ENCODE peak calls at places on chromosomes 1 and 21, in four cellular contexts. I is right atrium auricular region, W is neural progenitor cell, B is GM23338. P is an unnamed sample. For H3K27me3 and H3K4me1, the result is how much of the 10 kb centered on the place peaks cover.

GRCh38 chr1:53068314-53069084 is 6.5 kb downstream of the PODN start:
- DNase-seq in I (peak), B (no peak), W (no peak), P (no peak)

GRCh38 chr1:93079685-93080141 is 630 bp downstream of the MTF2 start:
- DNase-seq in I (no peak), W (peak), B (peak), P (peak)

GRCh38 chr1:111802984-111803383 is 47.3 kb downstream of the DDX20 start:
- DNase-seq in I (no peak), W (no peak), B (no peak), P (no peak)

GRCh38 chr1:67031121-67031520 is 22.8 kb downstream of the SLC35D1 start:
- DNase-seq in I (no peak), B (no peak), W (peak), P (peak)

GRCh38 chr1:198232940-198233675 is 76.3 kb downstream of the NEK7 start:
- DNase-seq in W (no peak), B (no peak), I (no peak), P (no peak)

GRCh38 chr1:165853528-165854075 is 26.2 kb downstream of the UCK2 start:
- DNase-seq in B (no peak), I (no peak), W (no peak), P (no peak)

GRCh38 chr1:27719286-27720251 is 6.2 kb upstream of the FAM76A start:
- DNase-seq in I (no peak), B (peak), W (no peak), P (no peak)

GRCh38 chr1:201649776-201650607 is 111.1 kb downstream of the NAV1 start:
- DNase-seq in W (peak), I (peak), B (peak), P (peak)

GRCh38 chr1:204828352-204828850 is 42.3 kb upstream of the NFASC start:
- DNase-seq in I (no peak), B (peak), W (peak), P (peak)

GRCh38 chr1:5916572-5917280 is 75.5 kb downstream of the NPHP4 start:
- DNase-seq in W (no peak), B (no peak), I (no peak), P (no peak)

GRCh38 chr1:218665216-218665615 is 320.1 kb downstream of the TGFB2 start:
- DNase-seq in W (no peak), B (no peak), I (peak), P (no peak)

GRCh38 chr1:30684881-30685795 is 38.2 kb downstream of the MATN1 start:
- DNase-seq in I (no peak), B (peak), W (peak), P (no peak)

GRCh38 chr1:165907256-165907857 is 79.9 kb downstream of the UCK2 start:
- DNase-seq in B (no peak), W (no peak), I (no peak), P (no peak)

GRCh38 chr1:36962991-36963390 is 71.3 kb downstream of the GRIK3 start:
- DNase-seq in B (no peak), I (no peak), W (no peak), P (no peak)

GRCh38 chr1:19678493-19678892 is 13.8 kb downstream of the HTR6 start:
- DNase-seq in B (no peak), I (no peak), W (no peak), P (no peak)

GRCh38 chr1:16163882-16164820 is 8.3 kb upstream of the EPHA2 start:
- DNase-seq in W (peak), I (no peak), B (no peak), P (no peak)

GRCh38 chr1:156876281-156876680 is 15.6 kb downstream of the NTRK1 start:
- DNase-seq in W (peak), I (no peak), B (peak), P (no peak)
- H3K27me3 ChIP-seq in W (half or more), I (under half), B (under half), P (under half)

GRCh38 chr1:85576256-85576641 is 4.3 kb upstream of the CCN1 start:
- DNase-seq in W (no peak), I (no peak), B (no peak), P (no peak)

GRCh38 chr1:85575363-85575995 is 5.1 kb upstream of the CCN1 start:
- DNase-seq in I (no peak), W (no peak), B (no peak), P (no peak)

GRCh38 chr1:85577421-85578320 is 2.9 kb upstream of the CCN1 start:
- DNase-seq in B (peak), I (no peak), W (peak), P (peak)

GRCh38 chr1:85578321-85579295 is 2.0 kb upstream of the CCN1 start:
- DNase-seq in W (peak), I (no peak), B (peak), P (no peak)

GRCh38 chr1:85576642-85577420 is 3.7 kb upstream of the CCN1 start:
- DNase-seq in I (peak), W (peak), B (peak), P (peak)
- TF ChIP-seq CTCF in I (peak), W (peak), B (peak), P (peak)

DNA sequence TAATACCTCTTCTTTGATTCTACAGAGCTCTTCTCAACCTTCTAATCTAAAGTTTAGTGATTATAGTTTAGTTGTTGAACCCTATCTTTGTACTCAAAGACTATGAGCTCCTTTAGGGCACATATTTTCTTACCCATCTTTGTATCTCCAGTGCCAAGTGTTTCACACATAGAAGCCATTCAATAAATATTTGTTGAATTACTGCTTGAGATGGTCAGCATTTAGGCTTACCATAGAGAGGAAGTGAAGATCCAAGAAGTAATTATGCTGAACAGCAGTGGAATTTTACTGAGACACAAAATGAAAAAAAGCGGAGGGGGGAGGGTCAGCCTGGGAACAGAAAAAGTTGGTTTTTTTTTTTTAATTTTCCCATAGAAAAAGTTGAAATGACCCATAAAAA is 21.9 kb downstream of the PIK3R3 start:
- DNase-seq in I (no peak), B (no peak), W (no peak), P (no peak)
- H3K4me1 ChIP-seq in I (under half), B (under half), W (under half), P (under half)

DNA sequence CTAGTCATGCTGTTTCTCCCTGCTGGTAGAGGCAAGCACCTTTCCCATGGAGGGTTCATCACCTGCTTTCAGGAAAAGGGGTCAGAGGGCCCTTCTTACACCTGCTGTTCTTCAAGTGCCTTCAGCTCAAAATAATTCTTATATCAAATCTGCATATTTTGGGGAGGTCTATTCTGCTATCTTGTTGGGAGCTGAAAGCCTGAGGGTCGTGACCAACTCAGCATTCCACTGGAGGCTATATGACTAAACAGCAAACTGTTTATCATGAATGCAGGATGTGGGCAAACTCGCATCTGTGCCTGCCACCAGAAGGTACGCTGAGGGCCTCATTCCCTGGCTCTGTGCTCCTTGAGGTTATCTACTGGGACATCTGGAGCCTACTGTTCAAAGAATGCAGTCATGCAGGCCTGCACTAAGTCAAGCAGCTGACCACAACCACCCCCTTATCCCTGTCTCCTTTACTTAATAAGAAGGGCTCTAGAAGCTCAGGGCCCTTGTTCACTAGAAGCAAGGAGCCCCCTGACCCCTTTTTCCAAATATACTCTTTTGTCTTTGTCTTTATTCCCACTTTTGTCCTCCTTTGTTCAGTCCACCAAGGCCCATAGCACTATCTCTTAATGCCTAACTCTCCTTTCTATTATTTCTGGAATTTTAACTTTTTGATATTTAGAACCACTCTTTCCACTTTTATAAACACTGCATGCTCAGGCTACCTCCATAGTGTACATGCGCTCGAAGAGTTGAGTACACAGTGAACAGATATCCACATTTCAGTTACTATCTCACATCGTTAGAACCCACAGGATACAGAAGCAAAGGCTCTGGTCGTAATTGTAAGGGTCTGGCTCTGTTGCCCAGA is 4.5 kb upstream of the TRIM17 start:
- DNase-seq in W (no peak), I (no peak), B (no peak), P (no peak)
- H3K27me3 ChIP-seq in W (half or more), I (under half), B (half or more), P (under half)

GRCh38 chr1:181127898-181128453 is 39.5 kb downstream of the IER5 start:
- DNase-seq in B (no peak), I (no peak), W (no peak), P (no peak)
- TF ChIP-seq CTCF in B (no peak), I (no peak), W (no peak), P (no peak)

GRCh38 chr21:44300262-44300959 is 558 bp downstream of the PFKL start:
- DNase-seq in B (peak), W (peak), I (peak), P (peak)

GRCh38 chr21:44304041-44304738 is 4.3 kb downstream of the PFKL start:
- DNase-seq in W (peak), I (no peak), B (no peak), P (no peak)

GRCh38 chr21:44303490-44303981 is 3.7 kb downstream of the PFKL start:
- DNase-seq in B (no peak), I (no peak), W (no peak), P (no peak)

GRCh38 chr21:44301093-44301492 is 1.2 kb downstream of the PFKL start:
- DNase-seq in B (no peak), I (no peak), W (no peak), P (no peak)

GRCh38 chr21:44301961-44302406 is 2.1 kb downstream of the PFKL start:
- DNase-seq in I (no peak), W (no peak), B (no peak), P (no peak)
- H3K4me1 ChIP-seq in I (half or more), W (under half), B (under half), P (under half)

GRCh38 chr1:228980232-228980969 is 245.1 kb downstream of the RHOU start:
- DNase-seq in I (no peak), B (no peak), W (no peak), P (no peak)
- H3K27me3 ChIP-seq in I (under half), B (under half), W (under half), P (under half)

GRCh38 chr1:240099748-240100147 is 8.1 kb downstream of the FMN2 start:
- DNase-seq in I (no peak), B (no peak), W (no peak), P (no peak)

GRCh38 chr1:240100351-240100750 is 8.7 kb downstream of the FMN2 start:
- DNase-seq in I (no peak), W (no peak), B (no peak), P (no peak)

GRCh38 chr1:240099329-240099728 is 7.6 kb downstream of the FMN2 start:
- DNase-seq in I (no peak), B (no peak), W (no peak), P (no peak)

GRCh38 chr1:240101306-240101705 is 9.6 kb downstream of the FMN2 start:
- DNase-seq in W (no peak), B (no peak), I (no peak), P (no peak)

GRCh38 chr1:240098534-240098933 is 6.9 kb downstream of the FMN2 start:
- DNase-seq in W (no peak), I (no peak), B (no peak), P (no peak)
- TF ChIP-seq CTCF in W (no peak), I (no peak), B (no peak), P (no peak)

DNA sequence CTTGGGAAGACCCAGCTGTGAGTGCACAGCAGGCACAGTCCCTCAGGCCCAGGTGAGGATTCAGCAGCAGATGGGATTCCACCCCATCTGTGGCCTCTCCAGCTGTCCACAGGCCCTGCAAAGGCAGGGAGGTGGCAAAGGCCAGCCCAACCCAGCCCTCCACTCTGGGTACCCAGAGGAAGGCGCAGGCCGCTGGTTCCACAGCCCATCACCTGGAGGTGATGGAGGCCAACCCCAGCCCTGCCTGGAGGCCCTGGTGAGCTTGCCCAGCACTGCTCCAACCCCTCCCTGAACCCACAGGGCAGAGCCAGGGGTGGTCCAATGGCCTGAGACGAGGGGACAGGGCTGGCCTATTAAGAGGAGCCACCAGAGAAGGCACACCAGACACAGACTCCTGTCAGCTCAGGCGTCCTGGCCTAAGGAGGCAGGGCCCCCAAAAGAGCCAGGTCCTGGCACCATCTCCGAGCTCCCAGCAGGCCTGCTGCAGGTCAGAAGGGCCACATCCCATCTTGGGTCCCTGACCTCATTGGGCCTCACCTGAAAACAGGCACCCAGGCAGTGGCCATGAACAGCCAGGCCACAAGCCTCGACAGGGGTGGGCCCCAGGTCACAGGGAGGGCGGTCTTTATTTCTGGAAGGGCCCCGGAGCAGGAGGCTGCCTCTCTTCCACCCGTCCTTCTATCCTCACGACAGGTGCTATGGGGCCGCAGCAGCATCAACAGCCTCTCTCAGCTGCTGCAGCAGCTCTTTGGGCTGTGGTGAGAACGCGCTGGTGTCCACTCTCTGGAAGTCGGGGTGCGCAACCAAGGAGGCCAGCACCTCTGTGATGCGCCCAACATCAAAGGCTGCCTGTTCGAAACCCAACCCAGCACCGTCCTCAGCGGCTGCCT is 3.2 kb downstream of the JMJD4 start:
- DNase-seq in I (no peak), W (no peak), B (no peak), P (no peak)
- H3K4me1 ChIP-seq in I (half or more), W (under half), B (under half), P (under half)

P was measured in cardiac muscle cell.